ENCODE peak calls at places on chromosomes 16 and 17, in seven cellular contexts. H is SK-N-MC; X is NCI-H446; Z is skeletal muscle cell; B is HEK293T; W is anterior cingulate cortex; O is CD8-positive, alpha-beta memory T cell. Y is an unnamed sample.

GRCh38 chr17:10547351-10547750 is 2.1 kb downstream of the MYH2 start:
- DNase-seq in H (no peak), X (no peak), Z (no peak), B (no peak), W (no peak), O (no peak), Y (no peak)

GRCh38 chr16:11393366-11393765 is 48.1 kb downstream of the RMI2 start:
- DNase-seq in H (no peak), X (no peak), Z (no peak), B (no peak), W (no peak), O (no peak), Y (no peak)

GRCh38 chr17:19937522-19937921 is 40.1 kb downstream of the AKAP10 start:
- DNase-seq in H (no peak), X (no peak), Z (no peak), B (no peak), W (no peak), O (no peak), Y (no peak)

GRCh38 chr17:64480951-64481350 is 15.9 kb downstream of the POLG2 start:
- DNase-seq in H (no peak), X (no peak), Z (no peak), B (no peak), W (no peak), O (no peak), Y (no peak)

GRCh38 chr16:64440421-64440831 is 681.4 kb downstream of the CDH11 start:
- DNase-seq in H (no peak), X (no peak), Z (peak), B (no peak), W (no peak), O (no peak), Y (no peak)

GRCh38 chr17:1229354-1229890 is 40.8 kb upstream of the BHLHA9 start:
- DNase-seq in H (no peak), X (no peak), Z (no peak), B (peak), W (peak), O (peak), Y (peak)

GRCh38 chr16:27232061-27232841 is 28.9 kb downstream of the KDM8 start:
- DNase-seq in H (no peak), X (no peak), Z (no peak), B (no peak), W (peak), O (no peak), Y (peak)

GRCh38 chr16:80947708-80948615 is 58.7 kb downstream of the CMC2 start:
- DNase-seq in H (no peak), X (no peak), Z (no peak), B (no peak), W (no peak), O (no peak), Y (no peak)

GRCh38 chr16:14497245-14498082 is 132.6 kb downstream of the PARN start:
- DNase-seq in H (no peak), X (no peak), Z (no peak), B (no peak), W (no peak), O (no peak), Y (no peak)

GRCh38 chr16:1215574-1216295 is 9.3 kb downstream of the TPSG1 start:
- DNase-seq in H (no peak), X (no peak), Z (no peak), B (no peak), W (no peak), O (no peak), Y (no peak)

GRCh38 chr17:71378741-71379140 is 742.1 kb upstream of the SOX9 start:
- DNase-seq in H (no peak), X (no peak), Z (no peak), B (no peak), W (no peak), O (no peak), Y (no peak)

GRCh38 chr17:63531022-63531965 is 8.1 kb downstream of the KCNH6 start:
- DNase-seq in H (no peak), X (no peak), Z (no peak), B (no peak), W (no peak), O (no peak), Y (no peak)

GRCh38 chr16:88835383-88835782 is 21.4 kb downstream of the GALNS start:
- DNase-seq in H (no peak), X (no peak), Z (no peak), B (no peak), W (no peak), O (no peak), Y (no peak)

GRCh38 chr17:20278805-20279204 is 188.5 kb downstream of the LGALS9B start:
- DNase-seq in H (no peak), X (no peak), Z (no peak), B (no peak), W (no peak), O (no peak), Y (no peak)

GRCh38 chr17:40023590-40024292 is 8.5 kb downstream of the CSF3 start:
- DNase-seq in H (no peak), X (no peak), Z (no peak), B (no peak), W (no peak), O (no peak), Y (no peak)

GRCh38 chr17:21039839-21040575 is 2.8 kb downstream of the USP22 start:
- DNase-seq in H (no peak), X (no peak), Z (no peak), B (peak), W (no peak), O (peak), Y (no peak)